ENCODE peak calls at places on chromosome 21, in seven cellular contexts. L is COR-L47; A is GF-D8; Y is RPMI8226; S is right cardiac atrium; O is CD4-positive, CD25-positive, alpha-beta regulatory T cell; P is stimulated activated CD4-positive, alpha-beta T cell treated with anti-CD3 and anti-CD28 coated beads, Interleukin-4, amount 100 ng/mL, for 48 hours. Z is an unnamed sample.

GRCh38 chr21:42120056-42120903 is 49.2 kb downstream of the UMODL1 start:
- DNase-seq in Y (peak; percentile 82), S (no peak), P (no peak), O (no peak), A (no peak), L (peak; percentile 86), Z (peak; percentile 91)

GRCh38 chr21:38330671-38331070 is 73.9 kb downstream of the KCNJ15 start:
- DNase-seq in Y (no peak), L (no peak), A (no peak), O (no peak), S (no peak), P (no peak), Z (no peak)

GRCh38 chr21:26969971-26970725 is 3.3 kb upstream of the ADAMTS5 start:
- DNase-seq in L (no peak), A (no peak), P (no peak), Y (no peak), O (no peak), S (no peak), Z (no peak)

GRCh38 chr21:45264919-45265515 is 22.7 kb downstream of the POFUT2 start:
- DNase-seq in O (no peak), S (no peak), P (no peak), Y (no peak), A (no peak), L (no peak), Z (no peak)

GRCh38 chr21:20254964-20255363 is 743.2 kb upstream of the NCAM2 start:
- DNase-seq in S (no peak), P (no peak), Y (no peak), A (no peak), O (no peak), L (no peak), Z (no peak)

GRCh38 chr21:43305811-43306311 is 121.1 kb downstream of the SIK1 start:
- DNase-seq in Y (no peak), L (no peak), P (no peak), O (no peak), S (peak; percentile 47), A (no peak), Z (no peak)

GRCh38 chr21:16569679-16570078 is 839.9 kb downstream of the USP25 start:
- DNase-seq in O (no peak), L (no peak), S (no peak), Y (no peak), A (no peak), P (no peak), Z (no peak)

GRCh38 chr21:39660191-39660590 is 47.5 kb downstream of the B3GALT5 start:
- DNase-seq in P (no peak), A (no peak), O (no peak), L (peak; percentile 95), S (no peak), Y (no peak), Z (peak; percentile 20)

GRCh38 chr21:46604975-46605758 is at the start of gene S100B:
- DNase-seq in P (no peak), O (no peak), Y (no peak), L (no peak), A (no peak), S (no peak), Z (peak; percentile 9)

GRCh38 chr21:35635261-35635660 is 425.1 kb downstream of the SETD4 start:
- DNase-seq in O (no peak), S (no peak), P (no peak), L (no peak), A (no peak), Y (no peak), Z (no peak)

GRCh38 chr21:14356771-14357170 is 26.2 kb downstream of the HSPA13 start:
- DNase-seq in Y (peak; percentile 43), S (no peak), P (no peak), A (no peak), L (no peak), O (no peak), Z (no peak)

GRCh38 chr21:16195896-16196443 is 466.2 kb downstream of the USP25 start:
- DNase-seq in A (peak; percentile 37), S (no peak), L (no peak), O (no peak), P (no peak), Y (peak; percentile 42), Z (no peak)

GRCh38 chr21:38440746-38441145 is 57.5 kb downstream of the ERG start:
- DNase-seq in O (no peak), A (peak; percentile 29), L (no peak), P (no peak), Y (no peak), S (no peak), Z (no peak)

GRCh38 chr21:28771790-28772501 is 220.7 kb downstream of the LTN1 start:
- DNase-seq in Y (no peak), O (no peak), P (no peak), L (no peak), S (no peak), A (no peak), Z (no peak)

GRCh38 chr21:16085436-16085835 is 355.7 kb downstream of the USP25 start:
- DNase-seq in P (no peak), S (no peak), A (no peak), O (no peak), L (no peak), Y (no peak), Z (no peak)

GRCh38 chr21:33024278-33025103 is 1.2 kb upstream of the OLIG2 start:
- DNase-seq in L (no peak), P (no peak), O (no peak), S (no peak), Y (peak; percentile 33), A (peak; percentile 32), Z (no peak)

GRCh38 chr21:14675774-14676530 is 129.8 kb upstream of the SAMSN1 start:
- DNase-seq in O (no peak), Y (peak; percentile 79), S (no peak), L (no peak), P (no peak), A (peak; percentile 72), Z (no peak)

GRCh38 chr21:40853956-40854688 is 7.2 kb upstream of the DSCAM start:
- DNase-seq in Y (no peak), L (no peak), A (no peak), S (no peak), O (no peak), P (no peak), Z (no peak)

GRCh38 chr21:36773111-36773510 is 74.2 kb downstream of the SIM2 start:
- DNase-seq in P (no peak), A (no peak), L (no peak), S (peak; percentile 84), O (no peak), Y (no peak), Z (no peak)

GRCh38 chr21:36163780-36164426 is 7.3 kb downstream of the DOP1B start:
- DNase-seq in L (peak; percentile 42), A (peak; percentile 75), P (no peak), S (no peak), O (no peak), Y (no peak), Z (peak; percentile 51)

GRCh38 chr21:16002872-16003466 is 273.2 kb downstream of the USP25 start:
- DNase-seq in O (no peak), Y (no peak), A (no peak), L (no peak), P (no peak), S (no peak), Z (no peak)

GRCh38 chr21:41681939-41682718 is 84.7 kb downstream of the RIPK4 start:
- DNase-seq in A (no peak), P (no peak), Y (no peak), L (no peak), O (no peak), S (peak; percentile 36), Z (peak; percentile 4)

GRCh38 chr21:33988237-33988835 is 72.7 kb upstream of the ATP5PO start:
- DNase-seq in P (no peak), S (no peak), L (no peak), O (no peak), Y (no peak), A (no peak), Z (no peak)

GRCh38 chr21:32687946-32688345 is 39.9 kb downstream of the SYNJ1 start:
- DNase-seq in L (no peak), A (no peak), P (no peak), O (no peak), Y (no peak), S (no peak), Z (no peak)

GRCh38 chr21:44551290-44552015 is at the start of gene KRTAP10-2:
- DNase-seq in O (no peak), A (no peak), Y (no peak), P (no peak), S (peak; percentile 46), L (peak; percentile 92), Z (peak; percentile 86)

GRCh38 chr21:42164064-42164789 is 54.7 kb upstream of the ABCG1 start:
- DNase-seq in S (peak; percentile 79), Y (peak; percentile 82), L (peak; percentile 23), P (peak; percentile 36), A (no peak), O (peak; percentile 20), Z (peak; percentile 54)

GRCh38 chr21:42644223-42645208 is 8.9 kb upstream of the PDE9A start:
- DNase-seq in P (no peak), L (no peak), S (peak; percentile 16), O (no peak), Y (no peak), A (no peak), Z (no peak)

GRCh38 chr21:44427241-44428120 is 27.8 kb upstream of the LRRC3 start:
- DNase-seq in A (no peak), S (no peak), L (peak; percentile 83), Y (peak; percentile 95), O (no peak), P (no peak), Z (peak; percentile 56)

GRCh38 chr21:41923641-41924342 is 30.0 kb downstream of the C2CD2 start:
- DNase-seq in O (no peak), L (no peak), Y (no peak), A (no peak), P (no peak), S (peak; percentile 64), Z (peak; percentile 39)

GRCh38 chr21:44874497-44875331 is 1.2 kb upstream of the PTTG1IP start:
- DNase-seq in O (peak; percentile 25), L (no peak), P (peak; percentile 16), S (peak; percentile 92), Y (peak; percentile 92), A (peak; percentile 31), Z (peak; percentile 10)

GRCh38 chr21:28632718-28633408 is 359.8 kb downstream of the LTN1 start:
- DNase-seq in L (no peak), P (no peak), O (no peak), Y (no peak), A (no peak), S (no peak), Z (no peak)

GRCh38 chr21:39610705-39611104 is 2.0 kb upstream of the B3GALT5 start:
- DNase-seq in S (no peak), A (no peak), L (no peak), P (no peak), Y (no peak), O (no peak), Z (peak; percentile 66)

GRCh38 chr21:28521932-28522826 is 470.5 kb downstream of the LTN1 start:
- DNase-seq in A (peak; percentile 15), P (no peak), L (peak; percentile 48), S (no peak), O (no peak), Y (peak; percentile 23), Z (peak; percentile 20)

GRCh38 chr21:41713495-41714281 is 53.2 kb downstream of the RIPK4 start:
- DNase-seq in P (no peak), L (no peak), O (no peak), Y (no peak), A (no peak), S (no peak), Z (no peak)

GRCh38 chr21:44079446-44079845 is 27.8 kb upstream of the PWP2 start:
- DNase-seq in S (no peak), L (no peak), Y (no peak), A (no peak), P (no peak), O (no peak), Z (no peak)